ENCODE peak calls at places on chromosomes 2 and 18, in nine cellular contexts. U is tibial nerve, B is cardiac fibroblast, M is breast epithelium, R is foreskin fibroblast, Q is heart right ventricle, X is LNCaP clone FGC, N is neural progenitor cell, I is adrenal gland. P is an unnamed sample.
A peak's percentile ranks its signal among the peaks of the same experiment; 100 is the strongest.

GRCh38 chr2:102081600-102081999 is 60.9 kb upstream of the IL1R1 start:
- DNase-seq in U (no peak), B (no peak), M (no peak), R (no peak), Q (no peak), X (no peak), N (no peak), I (no peak), P (no peak)

GRCh38 chr18:26535630-26536029 is 12.7 kb downstream of the KCTD1 start:
- DNase-seq in U (no peak), B (no peak), M (no peak), R (no peak), Q (no peak), X (no peak), N (no peak), I (no peak), P (no peak)

GRCh38 chr2:96409543-96410184 is 74.1 kb downstream of the NCAPH start:
- DNase-seq in U (no peak), B (peak; percentile 15), M (no peak), R (no peak), Q (peak; percentile 43), X (no peak), N (peak; percentile 29), I (peak; percentile 41), P (no peak)

GRCh38 chr2:152456262-152456661 is 121.3 kb downstream of the FMNL2 start:
- DNase-seq in U (no peak), B (peak; percentile 61), M (no peak), R (peak; percentile 30), Q (no peak), X (no peak), N (no peak), I (no peak), P (no peak)

GRCh38 chr18:9753863-9754262 is 45.8 kb downstream of the RAB31 start:
- DNase-seq in U (no peak), B (peak; percentile 94), M (peak; percentile 8), R (no peak), Q (no peak), X (no peak), N (no peak), I (no peak), P (no peak)

GRCh38 chr2:47309952-47310800 is 92.8 kb upstream of the MSH2 start:
- DNase-seq in U (no peak), B (peak; percentile 46), M (peak; percentile 72), R (peak; percentile 48), Q (no peak), X (no peak), N (peak; percentile 45), I (no peak), P (no peak)

GRCh38 chr2:232372231-232373208 is 6.0 kb upstream of the ALPP start:
- DNase-seq in U (no peak), B (peak; percentile 73), M (no peak), R (peak; percentile 66), Q (no peak), X (no peak), N (no peak), I (no peak), P (peak; percentile 16)

GRCh38 chr2:203809084-203809521 is 58.5 kb upstream of the CTLA4 start:
- DNase-seq in U (no peak), B (peak; percentile 78), M (no peak), R (peak; percentile 72), Q (no peak), X (no peak), N (peak; percentile 36), I (no peak), P (no peak)

GRCh38 chr2:102140367-102140766 is 2.2 kb upstream of the IL1R1 start:
- DNase-seq in U (no peak), B (no peak), M (no peak), R (peak; percentile 44), Q (no peak), X (no peak), N (no peak), I (no peak), P (no peak)

GRCh38 chr2:199914372-199914958 is 3.4 kb downstream of the C2orf69 start:
- DNase-seq in U (no peak), B (no peak), M (no peak), R (no peak), Q (no peak), X (no peak), N (no peak), I (no peak), P (no peak)

GRCh38 chr2:76684762-76685161 is 837.4 kb downstream of the LRRTM4 start:
- DNase-seq in U (no peak), B (no peak), M (no peak), R (no peak), Q (no peak), X (no peak), N (no peak), I (no peak), P (no peak)

DNA sequence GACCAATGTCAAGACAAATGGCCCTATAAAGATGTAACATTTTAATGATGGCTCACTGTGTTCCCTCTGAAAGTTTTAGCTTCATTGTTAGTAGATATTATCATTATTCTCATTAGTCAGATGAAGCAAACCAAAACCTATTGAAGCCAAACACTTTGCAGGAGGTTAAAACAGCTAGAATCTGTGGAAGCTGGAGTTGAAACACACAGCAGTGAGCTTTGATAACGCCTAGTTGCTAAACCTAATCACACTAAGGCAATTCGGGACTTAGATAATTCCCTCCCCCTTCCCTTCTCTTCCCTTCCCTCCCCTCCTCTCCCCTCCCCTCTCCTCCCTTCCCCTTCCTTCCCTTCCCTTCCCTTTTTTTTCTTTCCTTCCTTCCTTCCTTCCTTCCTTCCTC is 165.7 kb downstream of the TRIB2 start:
- DNase-seq in U (no peak), B (no peak), M (no peak), R (no peak), Q (no peak), X (no peak), N (no peak), I (no peak), P (no peak)
- H3K4me3 ChIP-seq in U (no peak overlapping the region), B (no peak overlapping the region), M (no peak overlapping the region), R (no peak overlapping the region), Q (no peak overlapping the region), X (no peak overlapping the region), N (no peak overlapping the region), I (no peak overlapping the region), P (no peak overlapping the region)

DNA sequence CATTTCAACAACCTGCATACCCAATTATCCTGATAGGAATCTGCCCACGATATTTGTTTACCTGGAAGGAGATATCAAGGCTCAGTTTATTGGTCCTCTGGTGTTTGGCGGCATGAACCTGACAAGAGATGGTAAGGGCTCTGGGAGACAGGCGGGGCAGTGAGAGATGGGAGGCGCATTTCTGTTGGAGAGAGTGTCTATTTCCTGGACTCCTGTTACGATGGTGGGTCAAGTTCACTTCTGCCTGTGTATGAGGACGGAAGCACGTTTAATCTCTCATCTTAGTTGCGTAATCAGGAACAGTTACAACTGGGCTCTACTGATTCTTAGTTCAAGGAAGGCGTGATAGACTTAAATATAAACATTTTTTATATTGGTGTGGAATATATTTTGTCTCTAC is 8.9 kb downstream of the PDCL3 start:
- DNase-seq in U (no peak), B (no peak), M (no peak), R (no peak), Q (no peak), X (peak; percentile 86), N (no peak), I (no peak), P (no peak)
- H3K4me3 ChIP-seq in U (no peak overlapping the region), B (no peak overlapping the region), M (no peak overlapping the region), R (no peak overlapping the region), Q (no peak overlapping the region), X (no peak overlapping the region), N (no peak overlapping the region), I (no peak overlapping the region), P (no peak overlapping the region)

GRCh38 chr2:120971866-120972265 is 236.2 kb downstream of the GLI2 start:
- DNase-seq in U (no peak), B (no peak), M (no peak), R (no peak), Q (no peak), X (no peak), N (no peak), I (no peak), P (no peak)
- H3K4me3 ChIP-seq in U (no peak overlapping the region), B (no peak overlapping the region), M (no peak overlapping the region), R (no peak overlapping the region), Q (no peak overlapping the region), X (no peak overlapping the region), N (no peak overlapping the region), I (no peak overlapping the region), P (no peak overlapping the region)

DNA sequence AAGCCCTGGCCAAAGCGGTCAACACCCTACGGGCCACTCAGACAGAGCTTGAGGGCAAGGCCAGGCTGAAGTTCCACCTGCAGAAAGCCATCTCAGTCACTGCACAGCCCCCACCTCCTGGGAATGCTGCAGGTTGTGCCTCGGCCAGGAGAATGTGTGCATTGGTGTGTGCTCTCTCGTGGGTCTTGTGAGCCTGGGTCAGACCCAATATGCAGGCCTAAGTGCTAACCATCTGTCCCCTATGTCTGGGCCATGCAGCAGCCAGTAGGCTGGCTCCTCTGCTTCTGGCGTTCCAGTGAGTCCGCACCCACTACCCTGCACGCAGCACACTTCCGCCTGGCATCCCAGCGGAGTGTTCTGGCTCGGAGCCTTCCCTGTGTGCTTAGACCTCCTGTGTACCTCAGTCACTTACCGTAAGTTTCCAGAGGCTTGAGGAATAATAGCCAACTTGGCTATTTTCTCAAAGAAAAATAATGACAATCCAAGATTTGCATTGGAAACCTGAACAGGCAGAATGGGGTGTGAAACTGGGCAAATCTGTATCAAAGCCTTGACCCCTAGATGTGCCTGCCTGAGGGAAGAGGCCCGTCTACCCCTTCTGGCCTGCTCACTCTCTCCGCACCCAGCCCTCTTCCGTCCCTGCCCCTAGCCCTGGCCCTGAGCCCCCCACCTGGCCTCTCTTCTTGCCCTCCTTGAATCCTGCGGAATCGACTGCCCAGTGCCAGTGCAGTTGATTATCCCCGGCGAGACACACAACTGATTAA is 7.2 kb downstream of the SIX3 start:
- DNase-seq in U (no peak), B (no peak), M (no peak), R (no peak), Q (no peak), X (no peak), N (no peak), I (no peak), P (no peak)
- H3K4me3 ChIP-seq in U (no peak overlapping the region), B (no peak overlapping the region), M (no peak overlapping the region), R (no peak overlapping the region), Q (no peak overlapping the region), X (no peak overlapping the region), N (peak overlapping the region; percentile 42), I (no peak overlapping the region), P (no peak overlapping the region)

GRCh38 chr2:238855299-238855698 is 7.4 kb downstream of the TWIST2 start:
- DNase-seq in U (no peak), B (no peak), M (no peak), R (peak; percentile 50), Q (no peak), X (no peak), N (no peak), I (no peak), P (no peak)

GRCh38 chr2:238854699-238855111 is 6.8 kb downstream of the TWIST2 start:
- DNase-seq in U (no peak), B (no peak), M (no peak), R (peak; percentile 63), Q (no peak), X (no peak), N (no peak), I (no peak), P (no peak)

GRCh38 chr2:238853218-238853617 is 5.3 kb downstream of the TWIST2 start:
- DNase-seq in U (no peak), B (no peak), M (no peak), R (no peak), Q (no peak), X (no peak), N (no peak), I (no peak), P (no peak)

GRCh38 chr2:238853724-238854123 is 5.8 kb downstream of the TWIST2 start:
- DNase-seq in U (no peak), B (no peak), M (no peak), R (peak; percentile 68), Q (no peak), X (no peak), N (no peak), I (no peak), P (no peak)

GRCh38 chr2:238854246-238854645 is 6.4 kb downstream of the TWIST2 start:
- DNase-seq in U (no peak), B (no peak), M (no peak), R (peak; percentile 70), Q (no peak), X (no peak), N (no peak), I (no peak), P (no peak)
- H3K4me3 ChIP-seq in U (no peak overlapping the region), B (no peak overlapping the region), M (peak overlapping the region; percentile 25), R (peak overlapping the region; percentile 83), Q (no peak overlapping the region), X (no peak overlapping the region), N (no peak overlapping the region), I (no peak overlapping the region), P (no peak overlapping the region)

P was measured in tibial artery.